ENCODE peak calls at places on chromosome 5, in four cellular contexts. V is H1, N is right atrium auricular region, R is heart left ventricle. W is an unnamed sample. For H3K27me3, the result is how much of the 10 kb centered on the place peaks cover.

GRCh38 chr5:142779163-142779562 is 9.0 kb downstream of the ARHGAP26 start:
- DNase-seq in V (no peak), N (no peak), R (peak), W (peak)

GRCh38 chr5:59275170-59275536 is 618.4 kb downstream of the PDE4D start:
- DNase-seq in V (no peak), N (no peak), R (no peak), W (no peak)

GRCh38 chr5:118040496-118040895 is 947.9 kb downstream of the DTWD2 start:
- DNase-seq in V (no peak), N (no peak), R (no peak), W (no peak)

GRCh38 chr5:368162-369084 is 46.9 kb downstream of the AHRR start:
- DNase-seq in V (peak), N (peak), R (peak), W (no peak)

GRCh38 chr5:56494300-56494704 is 261.2 kb upstream of the ANKRD55 start:
- DNase-seq in V (no peak), N (no peak), R (no peak), W (no peak)

GRCh38 chr5:60687927-60688720 is 11.8 kb downstream of the DEPDC1B start:
- DNase-seq in V (no peak), N (no peak), R (no peak), W (peak)

GRCh38 chr5:15926586-15926985 is 253.0 kb downstream of the MARCHF11 start:
- DNase-seq in V (no peak), N (no peak), R (no peak), W (no peak)

GRCh38 chr5:6522337-6522736 is 73.7 kb downstream of the UBE2QL1 start:
- DNase-seq in V (no peak), N (no peak), R (no peak), W (no peak)

GRCh38 chr5:61275841-61276240 is 56.2 kb upstream of the ZSWIM6 start:
- DNase-seq in V (no peak), N (peak), R (peak), W (no peak)

GRCh38 chr5:18119156-18119785 is 485.0 kb downstream of the TAF11L14 start:
- DNase-seq in V (peak), N (no peak), R (no peak), W (no peak)
- H3K27me3 ChIP-seq in V (under half), N (under half), R (under half), W (under half)

DNA sequence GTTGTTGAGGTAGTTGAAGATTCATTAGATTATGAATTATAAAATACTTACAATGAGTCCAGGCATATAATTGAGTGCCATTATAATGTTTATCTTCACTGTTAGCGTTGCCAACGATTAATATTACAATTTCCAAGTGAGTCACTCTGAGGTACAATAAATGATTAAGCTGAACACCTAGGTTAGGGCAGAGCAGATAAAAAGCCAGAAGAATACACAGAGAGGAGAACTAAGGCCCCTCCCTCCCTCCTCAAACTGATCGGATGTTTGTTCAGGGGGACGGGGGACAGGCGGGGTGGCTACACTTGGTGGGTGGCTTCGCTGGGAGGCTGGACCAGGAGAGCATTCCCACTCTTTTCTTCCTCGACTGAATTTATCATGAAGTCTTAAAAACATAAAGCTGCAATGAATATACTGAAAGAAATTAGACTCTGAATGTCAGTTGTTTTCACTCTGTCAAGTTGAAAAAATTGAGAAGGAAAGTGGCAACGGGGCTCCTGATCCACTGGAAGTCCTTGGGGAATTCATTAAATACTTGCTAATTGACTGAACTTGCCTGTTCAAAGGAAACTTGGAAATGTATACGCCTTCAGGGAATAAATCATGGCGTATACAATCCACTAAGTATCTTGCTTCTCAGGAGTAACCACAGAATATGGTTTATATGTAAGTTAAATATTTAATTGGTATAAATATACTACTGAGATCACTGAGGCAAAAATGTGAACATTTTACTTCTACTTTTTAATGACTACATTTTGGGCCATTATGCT is 198.1 kb downstream of the TSSK1B start:
- DNase-seq in V (peak), N (no peak), R (no peak), W (no peak)
- H3K27ac ChIP-seq in V (no peak), N (no peak), R (no peak), W (peak)

DNA sequence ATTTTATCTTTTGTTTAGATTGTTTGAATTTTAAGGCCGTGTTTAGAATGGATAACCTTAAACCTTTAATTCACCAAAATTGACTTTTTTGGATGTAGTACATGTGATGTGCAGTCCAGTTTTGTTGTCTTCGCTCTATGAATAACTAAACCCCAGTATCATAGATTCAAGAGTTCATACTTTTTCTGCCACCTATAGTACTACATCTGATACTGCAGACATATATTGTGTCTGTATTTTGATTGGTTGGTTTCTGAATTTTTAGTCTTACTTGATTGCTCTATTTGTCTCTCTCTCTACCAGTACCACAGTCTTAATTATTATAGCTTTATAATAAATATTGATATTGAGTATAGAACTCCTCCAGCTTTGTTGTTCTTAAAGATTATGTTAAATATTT is 58.1 kb downstream of the PPIP5K2 start:
- DNase-seq in V (no peak), N (no peak), R (no peak), W (no peak)
- TF ChIP-seq CTCF in V (no peak), N (no peak), R (no peak), W (no peak)

DNA sequence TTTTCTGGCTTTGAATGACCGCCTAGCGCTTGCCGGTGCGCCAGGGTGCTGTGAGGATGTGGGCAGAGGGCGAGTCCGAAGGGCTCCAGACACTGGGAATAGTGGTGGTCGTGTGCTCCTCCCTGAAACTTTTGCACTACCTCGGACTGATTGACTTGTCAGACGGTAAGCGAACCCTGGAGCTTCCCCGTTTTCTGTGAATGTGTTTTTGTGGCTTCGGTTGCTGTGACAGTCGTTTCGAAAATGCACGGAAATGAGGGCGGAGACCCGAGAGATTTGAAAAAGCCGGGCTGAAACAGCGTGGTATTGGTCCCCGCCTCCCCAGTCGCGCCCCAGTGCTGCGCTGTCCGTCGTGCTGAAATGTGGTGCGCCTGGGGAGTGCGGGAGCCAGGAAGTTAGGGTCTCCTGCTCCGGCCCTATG is 102.5 kb upstream of the GABRP start:
- DNase-seq in V (peak), N (no peak), R (peak), W (peak)
- H3K27me3 ChIP-seq in V (under half), N (under half), R (under half), W (under half)

GRCh38 chr5:27316283-27316675 is 277.9 kb upstream of the CDH9 start:
- DNase-seq in V (no peak), N (no peak), R (no peak), W (peak)

GRCh38 chr5:27313549-27313948 is 275.2 kb upstream of the CDH9 start:
- DNase-seq in V (no peak), N (no peak), R (no peak), W (no peak)

GRCh38 chr5:27315541-27316282 is 277.3 kb upstream of the CDH9 start:
- DNase-seq in V (no peak), N (no peak), R (no peak), W (peak)

GRCh38 chr5:27311544-27311943 is 273.2 kb upstream of the CDH9 start:
- DNase-seq in V (no peak), N (no peak), R (no peak), W (peak)

GRCh38 chr5:27312291-27312690 is 273.9 kb upstream of the CDH9 start:
- DNase-seq in V (no peak), N (no peak), R (no peak), W (no peak)
- H3K27ac ChIP-seq in V (no peak), N (no peak), R (no peak), W (no peak)

GRCh38 chr5:28648108-28648507 is 1609.7 kb upstream of the CDH9 start:
- DNase-seq in V (no peak), N (no peak), R (no peak), W (peak)
- TF ChIP-seq CTCF in V (peak), N (no peak), R (no peak), W (peak)

DNA sequence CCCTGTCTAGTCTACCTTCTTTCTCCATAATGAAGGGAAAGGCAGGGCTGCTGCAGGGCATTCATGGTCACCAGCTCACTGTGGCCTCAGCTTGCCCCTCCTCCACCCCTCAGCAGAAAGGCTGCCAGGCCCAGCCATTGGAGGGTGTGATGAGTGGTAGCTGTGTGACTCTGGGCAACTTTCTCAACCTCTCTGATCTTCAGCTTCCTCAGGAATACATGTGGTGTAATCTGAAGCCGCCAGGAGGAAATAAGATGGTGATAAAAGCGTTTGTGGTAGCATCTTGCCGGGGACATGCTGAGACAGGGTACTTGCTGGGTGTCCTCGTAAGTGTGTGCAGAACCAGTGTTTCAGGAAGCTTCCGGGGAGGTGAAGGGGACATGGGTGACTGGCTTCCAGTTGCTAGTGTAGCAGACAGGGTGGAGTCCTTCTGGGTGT is 9.8 kb downstream of the CXCL14 start:
- DNase-seq in V (no peak), N (no peak), R (no peak), W (no peak)
- H3K27me3 ChIP-seq in V (under half), N (under half), R (under half), W (under half)

DNA sequence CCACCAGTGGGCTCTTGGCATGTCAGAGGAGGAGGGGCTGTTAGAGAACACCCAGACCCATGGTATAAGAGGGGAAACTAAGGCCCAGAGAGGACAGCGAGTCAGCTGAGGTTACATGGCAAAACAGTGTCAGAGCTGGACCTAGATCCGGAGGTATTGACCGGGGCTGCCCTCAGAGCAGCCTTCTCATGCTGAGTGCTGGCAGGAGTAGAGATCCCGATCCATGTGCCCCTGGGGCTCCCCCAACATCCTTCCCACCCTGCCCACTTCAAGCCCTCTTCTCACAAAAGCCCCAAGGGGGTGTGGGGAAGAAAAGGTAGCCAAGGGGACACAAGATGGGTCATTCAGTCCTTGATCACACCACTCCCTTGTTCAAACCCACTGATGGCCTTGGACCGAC is 19.9 kb downstream of the CSF1R start:
- DNase-seq in V (no peak), N (no peak), R (no peak), W (no peak)
- H3K27ac ChIP-seq in V (no peak), N (no peak), R (no peak), W (no peak)

GRCh38 chr5:138449501-138450239 is 10.8 kb downstream of the REEP2 start:
- DNase-seq in V (peak), N (peak), R (peak), W (peak)
- TF ChIP-seq CTCF in V (peak), N (peak), R (peak), W (peak)

DNA sequence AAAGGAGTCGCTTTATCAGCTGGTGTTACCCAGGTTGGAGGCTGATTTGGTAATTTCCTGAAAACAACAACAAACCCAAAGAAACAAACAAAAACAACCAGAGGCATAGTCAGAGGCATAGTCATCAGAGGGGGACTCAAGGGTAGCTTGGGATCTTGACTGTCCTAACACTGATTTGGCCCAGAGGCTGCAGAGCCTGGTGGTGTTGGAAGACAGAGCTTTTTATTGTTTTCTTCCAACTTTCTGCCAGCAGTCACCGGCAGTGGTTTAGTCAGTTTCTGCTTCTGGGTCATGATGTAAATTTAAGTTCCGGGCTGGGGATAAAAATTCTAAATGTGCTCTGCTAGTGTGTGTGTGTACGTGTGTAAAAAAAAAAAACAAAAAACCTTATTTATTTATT is 23.5 kb upstream of the NKX2-5 start:
- DNase-seq in V (no peak), N (no peak), R (no peak), W (no peak)
- H3K27me3 ChIP-seq in V (under half), N (under half), R (under half), W (half or more)